ENCODE peak calls at places on chromosome 1, in four cellular contexts. J, A, Z and M are unnamed samples.

GRCh38 chr1:217315346-217315745 is 315.5 kb downstream of the GPATCH2 start:
- DNase-seq in J (no peak), A (no peak), Z (no peak), M (no peak)

GRCh38 chr1:86409416-86410021 is 13.4 kb upstream of the ODF2L start:
- DNase-seq in J (no peak), A (no peak), Z (no peak), M (no peak)

GRCh38 chr1:160082926-160083325 is 1.6 kb downstream of the KCNJ9 start:
- DNase-seq in J (no peak), A (no peak), Z (no peak), M (no peak)

GRCh38 chr1:22626219-22626902 is 10.1 kb upstream of the C1QA start:
- DNase-seq in J (no peak), A (no peak), Z (no peak), M (no peak)

GRCh38 chr1:233319272-233319671 is 8.3 kb upstream of the MAP3K21 start:
- DNase-seq in J (no peak), A (no peak), Z (no peak), M (no peak)

GRCh38 chr1:202023033-202023433 is 12.6 kb downstream of the ELF3 start:
- DNase-seq in J (no peak), A (no peak), Z (no peak), M (no peak)

GRCh38 chr1:7374761-7375160 is 396.3 kb upstream of the VAMP3 start:
- DNase-seq in J (no peak), A (no peak), Z (peak), M (no peak)

GRCh38 chr1:1168156-1168450 is 5.6 kb upstream of the TTLL10 start:
- DNase-seq in J (no peak), A (no peak), Z (no peak), M (no peak)

GRCh38 chr1:243287652-243288051 is 31.8 kb downstream of the SDCCAG8 start:
- DNase-seq in J (no peak), A (no peak), Z (no peak), M (no peak)

GRCh38 chr1:91511386-91511785 is 10.7 kb downstream of the CDC7 start:
- DNase-seq in J (no peak), A (no peak), Z (no peak), M (no peak)

GRCh38 chr1:117336087-117336817 is 31.0 kb upstream of the MAN1A2 start:
- DNase-seq in J (no peak), A (no peak), Z (no peak), M (no peak)

GRCh38 chr1:228801068-228801467 is 65.8 kb downstream of the RHOU start:
- DNase-seq in J (no peak), A (no peak), Z (no peak), M (no peak)

GRCh38 chr1:85289207-85289847 is 12.9 kb upstream of the BCL10 start:
- DNase-seq in J (no peak), A (no peak), Z (no peak), M (no peak)

GRCh38 chr1:213260322-213261075 is 209.5 kb downstream of the RPS6KC1 start:
- DNase-seq in J (no peak), A (no peak), Z (no peak), M (no peak)

GRCh38 chr1:198171667-198172294 is 15.0 kb downstream of the NEK7 start:
- DNase-seq in J (no peak), A (no peak), Z (no peak), M (no peak)

GRCh38 chr1:55053265-55053954 is 14.1 kb downstream of the PCSK9 start:
- DNase-seq in J (no peak), A (no peak), Z (no peak), M (no peak)

GRCh38 chr1:157004286-157004685 is 41.3 kb downstream of the ARHGEF11 start:
- DNase-seq in J (no peak), A (no peak), Z (no peak), M (no peak)

GRCh38 chr1:50684185-50684584 is 260.9 kb upstream of the DMRTA2 start:
- DNase-seq in J (no peak), A (no peak), Z (no peak), M (no peak)
- TF ChIP-seq CTCF in J (no peak), A (no peak), Z (no peak), M (no peak)

GRCh38 chr1:74392848-74393247 is 119.6 kb downstream of the LRRC53 start:
- DNase-seq in J (no peak), A (no peak), Z (no peak), M (no peak)
- TF ChIP-seq CTCF in J (no peak), A (no peak), Z (no peak), M (no peak)

GRCh38 chr1:66445492-66446181 is 88.3 kb upstream of the SGIP1 start:
- DNase-seq in J (no peak), A (no peak), Z (no peak), M (no peak)

GRCh38 chr1:66444438-66445265 is 89.3 kb upstream of the SGIP1 start:
- DNase-seq in J (no peak), A (no peak), Z (no peak), M (no peak)

GRCh38 chr1:66439028-66439427 is 94.9 kb upstream of the SGIP1 start:
- DNase-seq in J (no peak), A (no peak), Z (no peak), M (no peak)

GRCh38 chr1:66446261-66447001 is 87.5 kb upstream of the SGIP1 start:
- DNase-seq in J (no peak), A (no peak), Z (no peak), M (no peak)

DNA sequence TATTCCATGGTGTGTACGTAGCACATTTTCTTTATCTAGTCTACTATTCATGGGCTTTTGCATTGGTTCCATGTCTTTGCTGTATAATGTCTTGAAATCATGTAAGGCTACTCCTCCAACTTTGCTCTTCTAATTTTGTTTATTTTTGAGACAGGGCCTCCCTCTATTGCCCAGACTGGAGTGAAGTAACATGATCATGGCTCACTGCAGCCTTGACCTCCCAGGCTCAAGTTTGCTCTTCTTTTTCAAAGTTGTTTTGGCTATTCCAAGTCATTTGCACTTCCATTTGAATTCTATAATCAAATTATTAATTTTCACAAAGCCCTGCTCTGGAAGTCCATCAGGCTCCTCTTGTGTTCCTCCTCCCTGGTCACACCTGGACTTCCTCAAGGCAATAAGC is 90.2 kb upstream of the SGIP1 start:
- DNase-seq in J (no peak), A (no peak), Z (no peak), M (no peak)
- TF ChIP-seq CTCF in J (no peak), A (no peak), Z (no peak), M (no peak)

DNA sequence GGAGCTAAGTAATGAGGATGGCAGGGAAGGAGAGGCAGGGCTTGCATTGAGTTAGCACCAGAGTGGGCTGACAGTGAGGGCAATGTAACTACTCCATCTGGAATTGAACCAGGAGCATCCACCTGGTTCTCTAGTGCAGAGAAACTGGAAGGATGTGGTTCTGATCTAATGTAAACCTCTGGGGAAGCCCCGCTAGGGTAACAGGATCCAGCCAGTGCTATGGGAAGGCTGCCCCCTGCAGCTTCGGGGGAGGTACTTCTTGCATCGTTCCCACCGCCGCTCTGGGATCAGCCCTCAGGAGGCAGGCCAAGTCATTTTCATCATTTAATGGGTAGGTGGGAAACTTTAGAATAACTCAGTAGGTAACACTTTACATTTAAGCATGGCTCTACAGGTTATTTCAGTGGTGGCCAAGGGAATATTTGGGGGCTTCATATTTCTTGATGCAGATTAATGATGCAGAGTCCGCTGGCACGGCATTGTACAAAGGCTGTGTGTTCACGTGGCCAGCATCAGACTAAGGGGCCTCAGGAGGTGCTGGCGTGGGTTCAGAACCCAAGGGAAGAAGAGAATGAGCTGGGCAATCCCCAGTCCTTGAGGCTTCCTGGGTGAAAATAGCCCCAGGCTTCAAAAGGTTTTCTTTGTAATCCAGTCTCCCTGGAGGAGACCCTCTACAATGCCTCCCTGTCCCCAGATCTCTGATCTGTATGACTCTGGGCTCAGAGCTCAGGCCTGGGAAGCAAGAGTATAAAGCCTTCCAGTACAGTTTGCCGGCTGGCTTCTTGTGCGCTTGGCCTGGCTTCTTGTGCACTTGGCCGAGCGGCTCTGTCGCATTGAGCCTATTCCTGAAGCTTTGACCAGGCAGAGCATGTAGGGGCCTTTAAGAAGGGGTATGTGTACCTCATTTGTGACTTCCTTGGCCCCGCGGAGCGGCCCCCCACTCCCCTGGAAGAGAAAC is 26.4 kb upstream of the KAZN start:
- DNase-seq in J (no peak), A (no peak), Z (no peak), M (no peak)
- TF ChIP-seq CTCF in J (no peak), A (no peak), Z (no peak), M (no peak)